ENCODE peak calls at places on chromosomes 4 and X, in four cellular contexts. M, P, H and A are unnamed samples.

GRCh38 chr4:28490669-28491068 is 1630.0 kb downstream of the STIM2 start:
- DNase-seq in M (no peak), P (peak), H (no peak), A (no peak)

GRCh38 chrX:19440713-19441112 is 74.6 kb downstream of the MAP3K15 start:
- DNase-seq in M (no peak), P (peak), H (no peak), A (peak)

GRCh38 chrX:8731579-8732395 is at the start of gene ANOS1:
- DNase-seq in M (peak), P (peak), H (peak), A (peak)

GRCh38 chr4:105527081-105527480 is 25.3 kb upstream of the ARHGEF38 start:
- DNase-seq in M (no peak), P (no peak), H (no peak), A (no peak)

GRCh38 chrX:3743821-3744439 is 30.5 kb upstream of the PRKX start:
- DNase-seq in M (no peak), P (no peak), H (no peak), A (no peak)

GRCh38 chr4:183758006-183758734 is 99.1 kb downstream of the TRAPPC11 start:
- DNase-seq in M (no peak), P (no peak), H (peak), A (no peak)

GRCh38 chr4:40152642-40153041 is 44.2 kb upstream of the RHOH start:
- DNase-seq in M (no peak), P (no peak), H (no peak), A (no peak)

GRCh38 chr4:53917719-53918118 is 146.7 kb downstream of the CHIC2 start:
- DNase-seq in M (peak), P (peak), H (no peak), A (no peak)

GRCh38 chr4:144591401-144591800 is 54.6 kb upstream of the HHIP start:
- DNase-seq in M (peak), P (peak), H (no peak), A (peak)

GRCh38 chrX:17519349-17519748 is 144.3 kb downstream of the NHS start:
- DNase-seq in M (peak), P (no peak), H (no peak), A (no peak)

GRCh38 chrX:39755152-39756032 is 342.4 kb downstream of the BCOR start:
- DNase-seq in M (peak), P (peak), H (peak), A (peak)

GRCh38 chr4:161320377-161320776 is 843.4 kb downstream of the FSTL5 start:
- DNase-seq in M (peak), P (peak), H (peak), A (peak)

GRCh38 chr4:152585036-152585439 is 49.1 kb upstream of the FBXW7 start:
- DNase-seq in M (no peak), P (no peak), H (no peak), A (no peak)

GRCh38 chrX:69988955-69989394 is 60.8 kb downstream of the AWAT2 start:
- DNase-seq in M (peak), P (peak), H (no peak), A (no peak)
- TF ChIP-seq EZH2 in M (no peak), P (no peak), H (no peak), A (no peak)

GRCh38 chr4:146237092-146237491 is 22.8 kb downstream of the REELD1 start:
- DNase-seq in M (no peak), P (no peak), H (no peak), A (no peak)

GRCh38 chr4:146232131-146232722 is 17.9 kb downstream of the REELD1 start:
- DNase-seq in M (no peak), P (peak), H (no peak), A (no peak)

DNA sequence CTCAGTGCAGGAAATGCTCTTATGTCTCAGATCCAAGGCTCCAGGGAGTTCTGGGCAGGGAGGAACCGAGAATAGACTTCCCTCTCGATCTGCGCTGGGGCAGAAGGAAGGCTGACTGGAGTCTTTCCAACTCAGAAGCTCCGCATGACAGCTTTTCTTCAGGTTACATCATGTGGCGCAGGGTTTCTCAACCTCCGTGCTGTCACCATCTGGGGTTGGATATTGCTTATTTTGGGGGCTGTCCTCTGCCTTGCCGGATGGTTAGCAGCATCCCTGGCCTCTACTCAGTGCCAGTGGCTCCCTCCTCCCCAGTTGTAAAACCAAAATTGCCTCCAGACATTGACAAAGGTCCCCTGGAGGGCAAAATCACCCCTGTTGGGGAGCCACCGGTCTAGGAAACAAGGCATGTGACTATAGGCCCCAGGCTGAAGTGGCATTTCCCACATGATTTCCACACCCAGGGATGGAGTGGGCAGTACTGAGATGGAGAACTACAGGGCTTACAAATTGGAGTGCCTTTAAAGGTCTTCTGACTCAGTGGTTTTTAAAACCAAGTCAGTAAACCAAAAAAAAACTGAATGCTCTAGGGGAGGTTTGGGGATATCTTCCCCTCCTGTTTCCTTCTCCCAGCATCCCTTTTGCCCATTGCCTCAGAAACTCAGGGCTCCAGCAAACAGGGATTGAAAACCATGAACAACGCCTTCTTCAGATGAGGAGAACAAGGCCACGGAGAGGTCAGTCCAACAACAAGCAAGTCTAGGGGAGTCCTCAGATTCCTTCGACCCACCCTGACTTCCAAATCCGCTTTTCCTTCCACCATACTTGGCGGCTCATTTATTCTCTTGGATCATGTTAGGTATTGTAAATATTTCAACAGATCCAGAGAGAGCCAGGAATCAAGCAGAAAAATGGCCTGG is 21.6 kb downstream of the REELD1 start:
- DNase-seq in M (no peak), P (no peak), H (no peak), A (peak)
- H3K27ac ChIP-seq in M (no peak), P (no peak), H (no peak), A (no peak)

GRCh38 chr4:16029329-16029728 is 54.5 kb downstream of the PROM1 start:
- DNase-seq in M (no peak), P (no peak), H (no peak), A (peak)
- H3K4me3 ChIP-seq in M (no peak), P (no peak), H (no peak), A (no peak)

DNA sequence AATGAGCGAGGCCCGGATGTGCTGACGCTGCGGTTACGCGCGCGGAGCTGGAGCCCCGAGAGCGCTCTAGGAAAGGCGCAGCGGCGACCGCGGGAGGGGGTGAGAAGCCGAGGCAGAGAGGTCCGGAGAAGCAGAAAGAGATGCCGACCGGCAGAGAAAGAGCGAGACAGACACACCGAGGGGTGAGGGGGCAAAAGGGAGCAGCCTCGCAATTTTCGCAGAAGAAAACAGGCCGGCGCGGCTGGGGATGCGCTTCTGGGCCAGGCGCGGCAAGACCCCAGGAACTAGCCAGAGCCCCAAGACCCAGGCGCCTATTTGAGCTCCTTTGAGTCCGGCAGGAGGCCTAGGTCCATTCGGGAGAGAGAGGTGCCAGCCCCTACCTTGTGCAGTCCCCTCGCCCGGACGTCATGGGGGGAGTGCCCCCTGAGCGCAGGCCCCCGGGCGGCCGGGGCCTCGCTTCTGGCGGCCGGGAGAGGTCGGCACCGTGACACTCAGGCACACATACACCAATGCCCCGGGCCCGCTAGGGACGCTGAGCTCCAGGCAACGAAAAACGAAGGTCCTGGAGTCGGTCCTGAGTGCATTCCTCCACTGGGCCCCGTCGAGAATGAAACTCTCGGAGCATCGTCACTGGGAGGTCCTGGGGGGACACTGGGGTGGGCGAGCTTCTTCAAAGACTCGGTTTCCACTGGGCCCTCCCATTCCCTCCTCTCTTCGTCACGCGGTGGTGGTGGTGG is 13.3 kb downstream of the HMX1 start:
- DNase-seq in M (no peak), P (no peak), H (peak), A (peak)
- TF ChIP-seq EZH2 in M (peak), P (no peak), H (peak), A (peak)

GRCh38 chrX:11111947-11112346 is 815 bp downstream of the HCCS start:
- DNase-seq in M (no peak), P (no peak), H (no peak), A (no peak)

GRCh38 chrX:11111038-11111851 is at the start of gene HCCS:
- DNase-seq in M (peak), P (peak), H (peak), A (peak)

GRCh38 chrX:11117751-11118150 is 6.6 kb downstream of the HCCS start:
- DNase-seq in M (no peak), P (no peak), H (no peak), A (no peak)

GRCh38 chrX:11109968-11110367 is 1.2 kb upstream of the HCCS start:
- DNase-seq in M (no peak), P (no peak), H (no peak), A (no peak)

DNA sequence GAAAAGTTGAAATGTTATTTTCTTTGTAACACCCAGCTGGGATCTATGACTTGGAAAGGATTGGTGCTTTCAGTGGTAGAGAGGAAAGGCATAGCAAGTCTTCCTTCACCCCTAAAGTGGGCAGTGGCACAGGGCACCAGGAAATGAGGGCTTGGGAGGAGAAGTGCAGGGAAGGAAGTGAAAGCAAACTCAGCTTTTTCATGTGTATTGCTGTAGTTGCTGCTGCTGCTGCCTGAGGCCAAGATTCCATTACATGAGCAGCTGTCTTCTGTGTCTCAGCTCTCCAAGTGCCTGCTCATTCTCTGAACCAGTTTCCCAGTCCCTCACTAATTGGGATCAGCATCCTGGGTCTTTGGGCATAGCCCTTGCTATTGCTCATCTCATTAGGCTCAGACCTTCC is 2.6 kb downstream of the HCCS start:
- DNase-seq in M (peak), P (no peak), H (no peak), A (no peak)
- H3K27ac ChIP-seq in M (peak), P (no peak), H (no peak), A (no peak)

DNA sequence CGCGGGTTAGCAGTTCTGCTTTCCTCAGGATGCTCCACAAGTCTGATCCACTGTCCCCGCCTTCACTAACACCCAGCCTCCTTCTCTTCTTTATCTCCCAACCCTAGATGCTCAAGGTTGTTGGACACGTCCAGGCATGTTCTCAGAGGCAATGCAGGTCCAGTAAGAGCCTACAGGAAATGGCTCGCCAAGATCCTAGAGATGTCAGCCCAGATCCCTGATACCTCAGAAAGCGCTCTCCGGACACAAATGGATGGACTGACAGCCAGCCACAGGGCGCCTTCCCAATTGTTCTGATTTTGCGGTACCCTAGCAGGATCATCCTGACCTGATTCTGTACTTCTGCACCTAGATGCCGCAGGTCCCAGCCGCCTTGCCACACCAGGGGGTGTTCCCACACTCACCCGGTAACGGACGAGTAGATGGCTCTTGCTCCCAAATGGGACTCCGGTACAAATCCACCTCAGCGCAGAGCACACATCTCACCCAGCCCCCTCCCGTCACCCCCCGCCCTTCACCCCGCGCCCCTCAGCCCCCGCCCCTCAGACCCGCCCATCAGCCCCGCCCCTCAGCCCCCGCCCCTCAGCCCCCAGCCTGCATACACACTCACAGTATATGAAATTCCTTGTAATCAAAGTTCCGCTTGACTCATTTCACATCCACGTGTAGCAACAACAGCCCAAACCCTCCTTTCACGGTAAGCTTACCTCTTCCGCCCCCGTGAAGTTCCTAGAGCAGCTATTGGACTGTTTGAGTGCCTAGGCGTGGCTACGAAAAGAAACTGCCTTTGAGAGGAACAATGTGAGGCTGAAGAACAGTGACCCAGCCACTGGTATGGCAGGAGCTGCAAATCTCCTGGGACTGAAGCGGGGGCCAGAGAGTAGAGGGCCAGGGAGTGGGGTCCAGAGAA is at the start of gene EDA2R:
- DNase-seq in M (peak), P (peak), H (peak), A (no peak)
- H3K4me3 ChIP-seq in M (peak), P (peak), H (peak), A (no peak)

DNA sequence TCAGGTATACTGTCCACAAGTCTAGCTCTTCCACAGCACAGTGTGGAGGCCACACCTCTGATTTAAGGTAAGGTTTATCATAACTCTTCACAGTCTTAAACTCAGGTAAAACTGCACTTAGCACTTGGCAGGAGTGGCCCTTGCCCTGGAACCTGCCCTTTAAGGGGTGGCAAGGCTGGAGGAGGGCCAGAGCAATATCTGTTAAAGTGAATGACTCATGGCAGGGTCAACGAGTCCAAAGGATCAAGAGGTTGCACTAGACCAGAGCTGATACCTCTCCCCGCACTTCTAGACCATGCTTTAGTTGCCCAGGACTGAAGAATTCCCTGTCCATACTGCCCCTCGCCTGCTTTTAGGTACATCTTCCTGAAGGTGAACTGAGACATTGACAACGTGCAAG is 14.7 kb upstream of the GPR50 start:
- DNase-seq in M (no peak), P (no peak), H (no peak), A (no peak)
- TF ChIP-seq EZH2 in M (no peak), P (no peak), H (no peak), A (no peak)

DNA sequence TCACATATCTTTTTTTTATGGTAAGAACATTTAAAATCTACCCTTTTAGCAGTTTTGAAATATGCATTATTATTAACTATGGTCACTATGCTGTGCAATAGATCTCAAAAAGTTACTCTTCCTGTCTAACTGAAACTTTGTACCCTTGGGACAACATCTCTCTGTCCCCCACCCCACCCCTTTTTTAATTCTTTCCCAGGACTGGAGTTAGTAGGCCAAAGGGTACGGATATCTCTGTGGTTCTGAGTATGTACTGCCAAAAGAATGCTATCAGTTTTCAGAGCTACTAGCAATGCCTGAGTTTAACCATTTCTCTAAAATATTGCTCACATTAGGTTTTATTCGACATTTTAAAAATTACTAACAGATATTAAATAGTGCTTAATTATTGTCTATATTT is 4.7 kb upstream of the FAM241A start:
- DNase-seq in M (no peak), P (no peak), H (no peak), A (no peak)
- H3K27ac ChIP-seq in M (no peak), P (no peak), H (no peak), A (no peak)

DNA sequence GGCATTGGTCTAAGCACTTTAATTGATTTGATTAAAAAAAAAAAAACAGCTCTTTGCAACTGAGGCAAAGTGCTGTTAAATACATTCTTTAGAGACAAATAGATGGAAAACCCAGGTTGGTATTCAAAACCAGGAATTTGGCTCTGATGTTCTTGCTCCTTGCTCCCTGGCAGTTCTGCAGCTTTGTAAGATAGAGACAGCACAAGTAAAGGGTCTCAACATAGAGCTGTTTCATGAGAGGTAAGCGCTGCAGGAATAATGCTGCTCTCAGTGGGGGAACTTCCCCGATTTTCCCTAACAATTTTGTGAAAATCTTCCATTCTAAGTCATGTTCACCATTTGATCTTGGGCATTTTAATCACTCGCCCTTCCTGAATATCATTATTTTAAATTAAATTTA is 479.5 kb upstream of the HS3ST1 start:
- DNase-seq in M (no peak), P (no peak), H (no peak), A (no peak)
- H3K4me3 ChIP-seq in M (no peak), P (no peak), H (no peak), A (no peak)